ENCODE peak calls at places on chromosomes 5 and 9, in four cellular contexts. One of them, this sample, is unnamed.

GRCh38 chr5:10324519-10325370 is 17.0 kb upstream of the CMBL start:
- DNase-seq in fibroblast of the aortic adventitia: no peak
- DNase-seq in spleen: no peak
- DNase-seq in nephron progenitor cell: no peak
- DNase-seq in this sample: peak

GRCh38 chr5:54457094-54457531 is 1.6 kb downstream of the HSPB3 start:
- DNase-seq in fibroblast of the aortic adventitia: peak
- DNase-seq in spleen: no peak
- DNase-seq in nephron progenitor cell: no peak
- DNase-seq in this sample: no peak

GRCh38 chr5:126917918-126918623 is 112.3 kb downstream of the MARCHF3 start:
- DNase-seq in fibroblast of the aortic adventitia: peak
- DNase-seq in spleen: no peak
- DNase-seq in nephron progenitor cell: peak
- DNase-seq in this sample: peak

GRCh38 chr9:92716557-92716956 is 46.6 kb upstream of the IPPK start:
- DNase-seq in fibroblast of the aortic adventitia: peak
- DNase-seq in spleen: peak
- DNase-seq in nephron progenitor cell: peak
- DNase-seq in this sample: peak

GRCh38 chr5:144205141-144205551 is 34.5 kb downstream of the KCTD16 start:
- DNase-seq in fibroblast of the aortic adventitia: peak
- DNase-seq in spleen: no peak
- DNase-seq in nephron progenitor cell: peak
- DNase-seq in this sample: peak

GRCh38 chr9:132638240-132638639 is 31.5 kb downstream of the DDX31 start:
- DNase-seq in fibroblast of the aortic adventitia: no peak
- DNase-seq in spleen: no peak
- DNase-seq in nephron progenitor cell: no peak
- DNase-seq in this sample: no peak

GRCh38 chr5:27275353-27275752 is 237.0 kb upstream of the CDH9 start:
- DNase-seq in fibroblast of the aortic adventitia: no peak
- DNase-seq in spleen: no peak
- DNase-seq in nephron progenitor cell: no peak
- DNase-seq in this sample: no peak

GRCh38 chr5:392431-392988 is 50.5 kb upstream of the EXOC3 start:
- DNase-seq in fibroblast of the aortic adventitia: no peak
- DNase-seq in spleen: peak
- DNase-seq in nephron progenitor cell: no peak
- DNase-seq in this sample: no peak

GRCh38 chr5:72149742-72150141 is 42.5 kb downstream of the MAP1B start:
- DNase-seq in fibroblast of the aortic adventitia: peak
- DNase-seq in spleen: no peak
- DNase-seq in nephron progenitor cell: no peak
- DNase-seq in this sample: no peak
- TF ChIP-seq CTCF in fibroblast of the aortic adventitia: peak
- TF ChIP-seq CTCF in spleen: no peak
- TF ChIP-seq CTCF in nephron progenitor cell: no peak
- TF ChIP-seq CTCF in this sample: no peak

GRCh38 chr5:19210886-19211285 is 777.1 kb downstream of the CDH18 start:
- DNase-seq in fibroblast of the aortic adventitia: no peak
- DNase-seq in spleen: no peak
- DNase-seq in nephron progenitor cell: no peak
- DNase-seq in this sample: no peak
- TF ChIP-seq CTCF in fibroblast of the aortic adventitia: no peak
- TF ChIP-seq CTCF in spleen: no peak
- TF ChIP-seq CTCF in nephron progenitor cell: no peak
- TF ChIP-seq CTCF in this sample: no peak

GRCh38 chr5:140113699-140114263 is at the start of gene PURA:
- DNase-seq in fibroblast of the aortic adventitia: peak
- DNase-seq in spleen: peak
- DNase-seq in nephron progenitor cell: peak
- DNase-seq in this sample: peak
- TF ChIP-seq CTCF in fibroblast of the aortic adventitia: no peak
- TF ChIP-seq CTCF in spleen: peak
- TF ChIP-seq CTCF in nephron progenitor cell: peak
- TF ChIP-seq CTCF in this sample: no peak

GRCh38 chr5:159257007-159257406 is 6.1 kb upstream of the UBLCP1 start:
- DNase-seq in fibroblast of the aortic adventitia: no peak
- DNase-seq in spleen: no peak
- DNase-seq in nephron progenitor cell: no peak
- DNase-seq in this sample: no peak

GRCh38 chr5:159262859-159263568 is at the start of gene UBLCP1:
- DNase-seq in fibroblast of the aortic adventitia: peak
- DNase-seq in spleen: peak
- DNase-seq in nephron progenitor cell: peak
- DNase-seq in this sample: peak

GRCh38 chr5:159258361-159258760 is 4.7 kb upstream of the UBLCP1 start:
- DNase-seq in fibroblast of the aortic adventitia: no peak
- DNase-seq in spleen: no peak
- DNase-seq in nephron progenitor cell: no peak
- DNase-seq in this sample: no peak

GRCh38 chr5:159262472-159262858 is 625 bp upstream of the UBLCP1 start:
- DNase-seq in fibroblast of the aortic adventitia: peak
- DNase-seq in spleen: no peak
- DNase-seq in nephron progenitor cell: no peak
- DNase-seq in this sample: no peak

DNA sequence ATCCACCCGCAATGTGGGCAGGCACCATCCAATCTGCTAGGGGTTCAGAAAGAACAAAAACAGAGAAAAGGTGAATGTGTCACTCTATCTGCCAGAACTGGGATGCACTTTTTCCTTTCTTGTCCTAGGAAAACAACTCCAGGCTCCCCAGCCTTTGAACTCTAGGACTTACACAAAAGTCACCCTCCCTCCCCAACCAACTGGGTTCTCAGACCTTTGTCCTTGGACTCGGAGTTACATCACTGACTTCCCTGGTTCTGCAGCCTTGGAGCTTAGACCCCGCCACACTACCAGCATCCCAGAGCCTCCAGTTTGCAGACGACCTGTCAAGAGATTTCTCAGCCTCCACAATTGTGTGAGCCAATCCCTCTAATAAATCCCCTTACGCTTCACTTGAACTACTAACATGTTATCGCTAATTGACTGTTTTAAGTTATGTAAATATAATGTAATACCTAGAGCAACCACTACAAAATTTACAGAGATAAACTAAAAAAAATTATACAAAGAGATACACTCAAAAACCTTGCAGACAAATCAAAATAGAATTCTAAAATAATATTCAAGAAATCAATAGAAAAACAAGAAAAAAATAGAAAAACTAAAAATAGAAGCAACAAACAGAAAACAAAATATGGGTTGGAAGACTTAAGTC is 5.3 kb upstream of the UBLCP1 start:
- DNase-seq in fibroblast of the aortic adventitia: no peak
- DNase-seq in spleen: no peak
- DNase-seq in nephron progenitor cell: no peak
- DNase-seq in this sample: no peak
- TF ChIP-seq CTCF in fibroblast of the aortic adventitia: peak
- TF ChIP-seq CTCF in spleen: no peak
- TF ChIP-seq CTCF in nephron progenitor cell: no peak
- TF ChIP-seq CTCF in this sample: no peak

GRCh38 chr5:103445426-103446035 is 117.1 kb downstream of the NUDT12 start:
- DNase-seq in fibroblast of the aortic adventitia: no peak
- DNase-seq in spleen: no peak
- DNase-seq in nephron progenitor cell: no peak
- DNase-seq in this sample: no peak

GRCh38 chr5:103442756-103443155 is 119.8 kb downstream of the NUDT12 start:
- DNase-seq in fibroblast of the aortic adventitia: no peak
- DNase-seq in spleen: no peak
- DNase-seq in nephron progenitor cell: no peak
- DNase-seq in this sample: no peak

GRCh38 chr5:103444333-103445038 is 118.1 kb downstream of the NUDT12 start:
- DNase-seq in fibroblast of the aortic adventitia: no peak
- DNase-seq in spleen: no peak
- DNase-seq in nephron progenitor cell: no peak
- DNase-seq in this sample: no peak

GRCh38 chr5:103439007-103439406 is 123.6 kb downstream of the NUDT12 start:
- DNase-seq in fibroblast of the aortic adventitia: no peak
- DNase-seq in spleen: no peak
- DNase-seq in nephron progenitor cell: no peak
- DNase-seq in this sample: no peak

GRCh38 chr5:103441523-103441922 is 121.1 kb downstream of the NUDT12 start:
- DNase-seq in fibroblast of the aortic adventitia: no peak
- DNase-seq in spleen: no peak
- DNase-seq in nephron progenitor cell: no peak
- DNase-seq in this sample: peak
- TF ChIP-seq CTCF in fibroblast of the aortic adventitia: no peak
- TF ChIP-seq CTCF in spleen: no peak
- TF ChIP-seq CTCF in nephron progenitor cell: no peak
- TF ChIP-seq CTCF in this sample: no peak

GRCh38 chr5:141434006-141434405 is 3.7 kb downstream of the PCDHGA12 start:
- DNase-seq in fibroblast of the aortic adventitia: no peak
- DNase-seq in spleen: no peak
- DNase-seq in nephron progenitor cell: no peak
- DNase-seq in this sample: no peak

GRCh38 chr5:141431286-141431685 is 979 bp downstream of the PCDHGA12 start:
- DNase-seq in fibroblast of the aortic adventitia: peak
- DNase-seq in spleen: no peak
- DNase-seq in nephron progenitor cell: no peak
- DNase-seq in this sample: no peak

GRCh38 chr5:141427783-141428426 is 2.4 kb upstream of the PCDHGA12 start:
- DNase-seq in fibroblast of the aortic adventitia: no peak
- DNase-seq in spleen: no peak
- DNase-seq in nephron progenitor cell: no peak
- DNase-seq in this sample: no peak

GRCh38 chr5:141430332-141431113 is at the start of gene PCDHGA12:
- DNase-seq in fibroblast of the aortic adventitia: peak
- DNase-seq in spleen: no peak
- DNase-seq in nephron progenitor cell: no peak
- DNase-seq in this sample: no peak
- TF ChIP-seq CTCF in fibroblast of the aortic adventitia: peak
- TF ChIP-seq CTCF in spleen: peak
- TF ChIP-seq CTCF in nephron progenitor cell: no peak
- TF ChIP-seq CTCF in this sample: no peak

This sample was measured in WERI-Rb-1.